ENCODE peak calls at places on chromosomes 4 and X, in six cellular contexts. Q is H1, E is K562, F is transverse colon, B is tibial nerve, D is sigmoid colon. M is an unnamed sample.

GRCh38 chr4:74618659-74619058 is 173.7 kb downstream of the AREG start:
- DNase-seq in Q (no peak), E (no peak), F (no peak), B (no peak), D (no peak), M (no peak)

GRCh38 chr4:128220286-128221235 is 67.1 kb downstream of the PGRMC2 start:
- DNase-seq in Q (no peak), E (peak), F (no peak), B (no peak), D (no peak), M (no peak)

GRCh38 chr4:37392540-37393255 is 148.2 kb downstream of the NWD2 start:
- DNase-seq in Q (no peak), E (no peak), F (peak), B (peak), D (peak), M (peak)

GRCh38 chr4:137961051-137961438 is 281.1 kb downstream of the SLC7A11 start:
- DNase-seq in Q (no peak), E (no peak), F (no peak), B (no peak), D (no peak), M (no peak)

GRCh38 chrX:103831342-103831802 is 685 bp downstream of the RAB9B start:
- DNase-seq in Q (no peak), E (peak), F (no peak), B (no peak), D (no peak), M (peak)

GRCh38 chrX:108167211-108167872 is 75.8 kb downstream of the ATG4A start:
- DNase-seq in Q (no peak), E (no peak), F (no peak), B (no peak), D (no peak), M (no peak)

GRCh38 chrX:50813843-50814661 is at the start of gene SHROOM4:
- DNase-seq in Q (peak), E (no peak), F (peak), B (peak), D (peak), M (peak)

GRCh38 chr4:85591361-85592098 is 116.6 kb downstream of the ARHGAP24 start:
- DNase-seq in Q (no peak), E (no peak), F (no peak), B (no peak), D (no peak), M (no peak)

GRCh38 chrX:47815901-47816845 is 20.5 kb upstream of the ZNF81 start:
- DNase-seq in Q (no peak), E (no peak), F (peak), B (no peak), D (no peak), M (no peak)

GRCh38 chr4:176882201-176882600 is 89.5 kb upstream of the VEGFC start:
- DNase-seq in Q (no peak), E (no peak), F (no peak), B (no peak), D (no peak), M (no peak)

GRCh38 chr4:88818650-88819470 is 121.2 kb upstream of the NAP1L5 start:
- DNase-seq in Q (peak), E (no peak), F (peak), B (peak), D (peak), M (peak)

GRCh38 chr4:164779811-164780216 is 25.9 kb downstream of the SMIM31 start:
- DNase-seq in Q (peak), E (peak), F (no peak), B (no peak), D (no peak), M (peak)

GRCh38 chr4:88672987-88673386 is 24.6 kb downstream of the NAP1L5 start:
- DNase-seq in Q (peak), E (peak), F (no peak), B (no peak), D (no peak), M (peak)

GRCh38 chr4:150569384-150569987 is 12.5 kb upstream of the MAB21L2 start:
- DNase-seq in Q (no peak), E (no peak), F (no peak), B (no peak), D (peak), M (no peak)

GRCh38 chr4:105715692-105716278 is 7.2 kb downstream of the GSTCD start:
- DNase-seq in Q (no peak), E (no peak), F (no peak), B (no peak), D (no peak), M (no peak)

GRCh38 chr4:138113819-138114415 is 128.2 kb downstream of the SLC7A11 start:
- DNase-seq in Q (no peak), E (no peak), F (no peak), B (no peak), D (no peak), M (no peak)

GRCh38 chr4:6221851-6222760 is 21.8 kb upstream of the JAKMIP1 start:
- DNase-seq in Q (peak), E (peak), F (peak), B (no peak), D (peak), M (peak)

GRCh38 chrX:53374923-53375322 is 47.5 kb downstream of the SMC1A start:
- DNase-seq in Q (no peak), E (peak), F (no peak), B (no peak), D (no peak), M (no peak)

GRCh38 chr4:15695240-15695699 is 7.6 kb upstream of the BST1 start:
- DNase-seq in Q (no peak), E (no peak), F (no peak), B (no peak), D (no peak), M (no peak)

GRCh38 chr4:37562592-37562991 is 123.6 kb downstream of the RELL1 start:
- DNase-seq in Q (no peak), E (no peak), F (no peak), B (no peak), D (no peak), M (no peak)

GRCh38 chr4:189835505-189835904 is 105.2 kb upstream of the FRG1 start:
- DNase-seq in Q (no peak), E (no peak), F (no peak), B (no peak), D (no peak), M (no peak)

DNA sequence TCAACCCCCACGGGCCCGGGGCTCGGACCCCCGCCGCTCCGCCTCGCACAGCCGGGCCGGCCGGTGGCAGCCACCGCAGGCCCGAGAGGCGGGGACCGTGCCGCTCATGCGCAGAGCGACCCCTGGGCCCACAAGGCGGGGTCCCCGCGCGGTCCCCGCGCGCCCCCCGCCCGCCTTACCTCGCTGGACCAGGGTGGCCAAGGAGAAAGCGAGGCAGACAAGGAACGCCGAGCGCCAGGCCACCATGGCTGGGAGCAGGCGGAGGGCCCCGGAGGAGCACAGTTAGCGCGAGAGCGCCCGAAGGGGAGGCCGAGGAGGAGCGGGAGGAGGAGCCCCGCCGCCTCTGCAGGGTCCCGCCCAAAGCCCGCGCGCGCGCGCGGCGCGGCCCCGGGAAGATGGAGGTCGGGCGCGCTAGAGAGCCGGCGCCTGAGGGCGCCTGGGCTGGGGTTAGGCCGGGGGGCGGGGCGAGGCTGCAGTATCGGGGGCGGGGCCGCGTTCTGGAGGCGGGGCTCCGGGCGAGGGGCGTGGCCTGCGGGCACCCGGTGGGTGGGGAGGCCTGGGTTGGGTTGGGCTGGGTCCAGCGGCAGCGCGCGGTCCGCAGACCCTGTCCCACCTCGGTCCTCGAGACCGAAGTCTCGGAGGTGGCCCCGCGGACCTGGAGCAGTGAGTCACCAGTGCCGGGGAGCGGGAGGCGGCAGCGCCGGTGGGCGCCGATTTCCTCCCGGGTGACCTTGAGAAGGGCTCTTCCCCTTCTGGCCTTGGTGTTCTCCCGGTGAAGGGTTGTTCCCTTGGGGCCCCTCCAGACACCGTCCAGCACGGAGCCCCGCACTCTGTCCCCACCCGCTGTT is at the start of gene CD99L2:
- DNase-seq in Q (peak), E (peak), F (peak), B (peak), D (peak), M (peak)
- TF ChIP-seq EP300 in Q (no peak), E (no peak), F (no peak), B (peak), D (no peak), M (no peak)

DNA sequence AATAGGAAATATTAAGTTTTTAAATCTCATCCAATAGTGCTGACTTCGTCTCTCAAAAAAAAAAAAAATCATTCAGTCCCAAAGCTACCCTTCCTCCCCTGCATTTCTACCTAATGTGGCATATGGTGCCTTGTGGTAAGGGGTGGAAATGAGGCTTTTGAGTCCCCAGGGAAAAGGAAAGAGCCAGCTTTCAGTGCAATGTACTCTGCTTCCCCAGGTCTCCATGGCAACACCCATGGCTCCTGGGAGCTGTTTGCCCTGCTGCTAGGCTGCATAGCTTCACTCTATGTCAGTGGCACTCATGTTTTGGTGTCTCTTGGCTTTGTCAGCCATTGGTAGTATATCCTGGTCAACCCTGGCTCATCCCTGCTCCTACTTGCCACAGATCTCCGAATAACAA is 175.9 kb downstream of the SLC39A8 start:
- DNase-seq in Q (no peak), E (no peak), F (no peak), B (no peak), D (no peak), M (no peak)
- TF ChIP-seq EP300 in Q (no peak), E (no peak), F (no peak), B (no peak), D (no peak), M (no peak)

DNA sequence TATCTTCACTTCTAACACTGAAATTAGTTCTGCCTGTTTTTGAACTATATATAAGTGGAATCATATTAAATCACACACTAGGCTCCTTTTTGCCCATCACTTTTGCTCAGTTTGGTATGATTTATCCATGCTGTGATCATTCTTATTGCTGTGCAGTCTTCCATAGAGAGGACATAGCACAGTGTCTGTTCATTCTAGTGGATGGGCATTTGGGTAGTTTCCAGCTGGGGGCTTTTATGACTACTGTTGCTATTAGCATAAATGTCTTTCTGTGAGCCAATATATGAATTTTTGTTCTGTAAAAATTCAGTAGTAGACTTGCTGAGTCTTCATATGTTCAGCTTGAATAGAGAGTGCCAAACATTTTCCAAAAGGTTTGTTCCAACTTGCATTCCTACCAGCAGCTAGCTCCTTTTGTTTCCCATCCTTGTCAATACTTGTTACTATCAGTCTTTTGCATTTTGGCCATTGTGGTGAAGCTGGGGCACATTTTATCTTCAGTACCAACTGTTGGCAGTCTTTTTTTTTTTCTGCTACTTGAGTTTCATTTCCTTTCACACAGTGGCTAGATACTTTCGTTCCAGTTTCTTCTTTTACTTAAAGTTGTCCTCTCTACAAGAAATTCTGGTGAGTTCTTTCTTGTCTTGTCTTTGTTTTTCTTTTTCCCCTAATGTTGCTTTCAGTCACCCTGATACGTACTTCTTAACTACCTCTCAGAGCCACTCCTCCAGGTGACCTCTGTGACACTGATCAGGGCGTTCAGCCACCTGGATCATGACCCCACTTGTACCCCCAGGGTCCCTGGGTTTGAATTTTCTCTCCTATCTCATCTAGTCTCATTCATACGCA is 87.0 kb downstream of the ANXA3 start:
- DNase-seq in Q (no peak), E (no peak), F (no peak), B (no peak), D (no peak), M (no peak)
- TF ChIP-seq EP300 in Q (no peak), E (no peak), F (no peak), B (no peak), D (no peak), M (no peak)

DNA sequence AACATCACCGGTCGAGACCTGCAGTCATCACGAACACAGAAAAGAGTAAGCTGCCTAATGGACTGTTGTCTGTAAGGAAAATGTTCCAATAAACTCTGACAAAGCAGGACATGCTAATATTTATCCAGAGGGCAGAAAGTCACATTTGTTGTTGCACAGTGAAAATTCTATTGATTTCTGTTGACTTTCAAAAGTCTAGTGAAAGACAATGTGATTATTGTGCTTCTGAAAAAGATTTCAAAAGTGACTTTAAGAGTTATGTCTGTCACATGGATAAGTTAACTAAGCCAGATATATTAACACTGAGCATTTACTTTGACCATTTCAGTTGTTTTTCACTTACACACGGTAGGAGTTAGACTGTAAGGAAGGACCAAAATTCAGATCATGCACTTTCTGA is 9.3 kb upstream of the RFC1 start:
- DNase-seq in Q (no peak), E (no peak), F (no peak), B (no peak), D (no peak), M (no peak)
- TF ChIP-seq EP300 in Q (no peak), E (no peak), F (no peak), B (no peak), D (no peak), M (no peak)

GRCh38 chr4:153141238-153141637 is 63.0 kb upstream of the TRIM2 start:
- DNase-seq in Q (no peak), E (no peak), F (no peak), B (no peak), D (no peak), M (no peak)

GRCh38 chr4:153142700-153143438 is 61.4 kb upstream of the TRIM2 start:
- DNase-seq in Q (peak), E (no peak), F (peak), B (peak), D (peak), M (peak)

GRCh38 chr4:153140294-153140693 is 63.9 kb upstream of the TRIM2 start:
- DNase-seq in Q (no peak), E (no peak), F (no peak), B (no peak), D (no peak), M (no peak)

GRCh38 chr4:153146031-153146430 is 58.2 kb upstream of the TRIM2 start:
- DNase-seq in Q (no peak), E (no peak), F (no peak), B (no peak), D (no peak), M (no peak)

GRCh38 chr4:153143527-153144348 is 60.5 kb upstream of the TRIM2 start:
- DNase-seq in Q (no peak), E (no peak), F (peak), B (no peak), D (no peak), M (peak)
- TF ChIP-seq EP300 in Q (no peak), E (peak), F (no peak), B (no peak), D (no peak), M (no peak)

DNA sequence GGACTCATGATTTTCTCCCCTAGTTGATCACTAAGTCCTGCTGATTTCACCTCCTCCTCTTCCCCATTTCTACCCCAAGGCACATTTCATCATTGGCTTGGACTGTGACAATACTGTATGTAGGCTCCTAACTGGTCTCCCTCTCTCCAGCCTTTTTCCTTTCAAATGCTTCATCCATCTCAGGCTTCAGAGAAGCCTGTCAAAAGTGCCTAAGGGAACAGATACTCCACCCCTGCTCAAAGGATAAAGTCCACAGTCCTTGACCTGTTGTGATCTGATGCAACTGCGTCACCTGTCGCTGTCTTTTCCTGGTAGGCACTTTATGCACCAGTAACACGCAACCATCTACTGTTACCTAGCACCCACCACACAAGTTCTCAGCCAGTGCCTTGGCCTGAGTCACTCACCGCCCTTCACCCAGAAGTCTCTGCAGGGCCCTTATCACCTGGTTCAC is 12.8 kb downstream of the SCARB2 start:
- DNase-seq in Q (no peak), E (no peak), F (peak), B (no peak), D (no peak), M (no peak)
- TF ChIP-seq EP300 in Q (no peak), E (no peak), F (peak), B (no peak), D (no peak), M (no peak)

DNA sequence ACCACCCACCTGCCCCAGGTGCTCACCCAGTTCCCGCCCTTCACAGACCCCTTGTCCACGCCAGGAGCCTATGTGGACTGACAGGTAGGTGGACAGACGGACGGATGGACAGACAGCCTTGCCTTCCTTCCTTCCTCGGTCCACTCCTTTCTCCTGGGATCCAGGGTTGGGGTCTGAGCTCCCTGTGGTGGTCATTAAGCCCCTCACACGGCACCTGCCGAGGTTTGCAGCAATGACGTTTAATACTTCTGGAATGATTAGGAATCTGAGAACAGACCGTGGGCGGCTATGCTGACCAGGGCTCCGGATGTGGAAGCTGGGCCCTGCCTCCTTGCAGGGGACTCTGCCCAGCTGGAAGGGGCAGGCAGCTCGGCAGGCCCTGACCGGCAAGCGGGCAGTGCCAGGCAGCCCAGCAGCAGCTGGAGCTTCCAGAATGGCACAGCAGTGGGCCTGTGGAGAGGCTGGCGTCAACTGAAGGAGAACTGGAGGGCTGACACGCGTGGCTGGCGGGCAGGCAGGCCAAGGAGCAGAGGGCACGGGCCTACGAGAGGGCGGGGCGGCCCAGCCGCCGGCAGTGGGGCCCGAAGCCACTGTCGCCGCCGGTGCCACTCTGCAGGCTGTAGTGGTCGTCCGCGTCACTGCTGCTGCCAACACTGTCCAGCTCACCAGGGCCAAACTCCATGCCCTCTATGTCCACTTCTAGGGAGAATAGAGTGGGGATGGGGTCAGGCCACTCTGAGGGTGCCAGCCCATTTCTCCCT is 8.3 kb upstream of the HAUS3 start:
- DNase-seq in Q (peak), E (no peak), F (no peak), B (no peak), D (no peak), M (peak)
- TF ChIP-seq EP300 in Q (no peak), E (no peak), F (no peak), B (no peak), D (no peak), M (no peak)